ENCODE peak calls at places on chromosome 4, in eight cellular contexts. M is germinal center; D is glutamatergic neuron; K is tibial artery; S is central memory CD4-positive, alpha-beta T cell; F is colonic mucosa; W is tibial nerve; C is body of pancreas. O is an unnamed sample.

GRCh38 chr4:37802068-37802666 is 24.3 kb upstream of the PGM2 start:
- DNase-seq in D (peak; percentile 35), S (no peak), M (no peak), C (peak; percentile 72), K (peak; percentile 75), F (peak; percentile 68), W (no peak), O (no peak)

GRCh38 chr4:183257808-183258207 is 62.3 kb downstream of the CLDN22 start:
- DNase-seq in K (no peak), F (no peak), W (no peak), S (no peak), M (no peak), C (no peak), D (no peak), O (no peak)

GRCh38 chr4:173185832-173186545 is 17.4 kb downstream of the GALNT7 start:
- DNase-seq in S (no peak), K (no peak), C (no peak), D (no peak), F (peak; percentile 52), W (no peak), M (no peak), O (no peak)

GRCh38 chr4:180197471-180197870 is 2045.7 kb upstream of the TENM3 start:
- DNase-seq in S (no peak), D (no peak), K (no peak), C (no peak), F (no peak), M (no peak), W (no peak), O (no peak)

GRCh38 chr4:1321486-1321885 is 25.5 kb upstream of the UVSSA start:
- DNase-seq in S (no peak), K (no peak), W (no peak), M (no peak), C (no peak), D (no peak), F (no peak), O (peak; percentile 24)

GRCh38 chr4:74117024-74117534 is 18.1 kb upstream of the CXCL2 start:
- DNase-seq in M (no peak), F (peak; percentile 64), S (no peak), W (no peak), D (no peak), K (peak; percentile 81), C (peak; percentile 90), O (no peak)

GRCh38 chr4:22458112-22458511 is 57.8 kb downstream of the ADGRA3 start:
- DNase-seq in W (no peak), F (no peak), D (no peak), C (no peak), K (no peak), S (no peak), M (no peak), O (no peak)

GRCh38 chr4:8276358-8277240 is 7.0 kb downstream of the HTRA3 start:
- DNase-seq in M (no peak), C (no peak), F (no peak), W (no peak), K (no peak), S (no peak), D (peak; percentile 22), O (no peak)

GRCh38 chr4:57270350-57270749 is 160.2 kb upstream of the IGFBP7 start:
- DNase-seq in W (no peak), D (peak; percentile 27), F (no peak), K (no peak), M (no peak), C (no peak), S (no peak), O (no peak)

GRCh38 chr4:41137879-41138278 is 76.5 kb downstream of the APBB2 start:
- DNase-seq in C (no peak), S (no peak), K (no peak), W (no peak), D (no peak), M (no peak), F (no peak), O (no peak)

GRCh38 chr4:40038972-40039371 is 17.7 kb upstream of the N4BP2 start:
- DNase-seq in C (no peak), M (no peak), W (no peak), D (no peak), K (no peak), F (no peak), S (no peak), O (no peak)

GRCh38 chr4:175770555-175770954 is 41.5 kb downstream of the GPM6A start:
- DNase-seq in F (no peak), M (no peak), D (no peak), C (no peak), S (no peak), W (no peak), K (no peak), O (no peak)

GRCh38 chr4:83320548-83320947 is 14.1 kb downstream of the HPSE start:
- DNase-seq in M (no peak), S (no peak), C (peak; percentile 20), W (peak; percentile 23), K (peak; percentile 81), D (no peak), F (peak; percentile 29), O (no peak)

GRCh38 chr4:145565328-145565727 is 53.9 kb upstream of the MMAA start:
- DNase-seq in D (no peak), S (no peak), W (no peak), K (no peak), F (no peak), C (no peak), M (no peak), O (no peak)

GRCh38 chr4:40363945-40364344 is 28.8 kb downstream of the CHRNA9 start:
- DNase-seq in C (no peak), F (no peak), K (no peak), W (no peak), S (no peak), M (no peak), D (no peak), O (no peak)

GRCh38 chr4:6056976-6057766 is 38.9 kb upstream of the C4orf50 start:
- DNase-seq in S (no peak), M (no peak), F (no peak), C (no peak), W (no peak), K (no peak), D (no peak), O (no peak)

GRCh38 chr4:177051473-177052060 is 258.1 kb upstream of the NEIL3 start:
- DNase-seq in C (peak; percentile 15), K (no peak), W (no peak), F (peak; percentile 21), S (no peak), D (no peak), M (peak; percentile 19), O (no peak)

GRCh38 chr4:84915396-84915780 is 51.1 kb downstream of the WDFY3 start:
- DNase-seq in C (no peak), W (no peak), D (no peak), F (no peak), S (no peak), K (no peak), M (no peak), O (no peak)

GRCh38 chr4:108317377-108317776 is 148.6 kb upstream of the LEF1 start:
- DNase-seq in C (no peak), K (no peak), M (no peak), D (no peak), F (no peak), S (no peak), W (no peak), O (no peak)

GRCh38 chr4:6160536-6160935 is 39.8 kb downstream of the JAKMIP1 start:
- DNase-seq in K (no peak), D (no peak), C (no peak), M (no peak), W (no peak), S (no peak), F (no peak), O (no peak)

GRCh38 chr4:89123418-89123817 is 12.1 kb downstream of the TIGD2 start:
- DNase-seq in D (no peak), M (no peak), S (no peak), K (no peak), C (no peak), F (no peak), W (no peak), O (no peak)

GRCh38 chr4:7674706-7675105 is 240.0 kb upstream of the PSAPL1 start:
- DNase-seq in D (peak; percentile 6), S (no peak), C (no peak), W (no peak), F (no peak), M (no peak), K (no peak), O (no peak)

GRCh38 chr4:139814285-139815015 is 148.8 kb downstream of the MGST2 start:
- DNase-seq in C (no peak), D (no peak), F (no peak), S (no peak), M (no peak), K (no peak), W (no peak), O (no peak)

GRCh38 chr4:174380699-174381098 is 97.0 kb downstream of the CEP44 start:
- DNase-seq in C (no peak), W (no peak), D (no peak), K (no peak), F (no peak), M (no peak), S (no peak), O (no peak)

GRCh38 chr4:79653871-79654270 is 245.8 kb upstream of the GK2 start:
- DNase-seq in C (peak; percentile 11), F (no peak), K (no peak), S (no peak), D (no peak), W (no peak), M (no peak), O (no peak)

GRCh38 chr4:90745176-90745575 is 618.0 kb downstream of the CCSER1 start:
- DNase-seq in F (no peak), C (no peak), D (no peak), S (no peak), K (no peak), M (no peak), W (no peak), O (no peak)

O was measured in CD4-positive, alpha-beta memory T cell.